ENCODE peak calls at places on chromosomes 16 and 17, in four cellular contexts. A is stomach, V is prostate gland, G is GM12892. F is an unnamed sample.

GRCh38 chr16:66706506-66706880 is 9.9 kb upstream of the CMTM4 start:
- DNase-seq in A (no peak), V (no peak), G (no peak), F (peak; percentile 57)

GRCh38 chr16:4307215-4308037 is 8.4 kb upstream of the GLIS2 start:
- DNase-seq in A (peak; percentile 96), V (peak; percentile 88), G (peak; percentile 97), F (peak; percentile 95)

GRCh38 chr16:31529398-31530312 is 2.0 kb downstream of the AHSP start:
- DNase-seq in A (no peak), V (no peak), G (no peak), F (no peak)

GRCh38 chr16:86215979-86216585 is 294.2 kb upstream of the FOXF1 start:
- DNase-seq in A (no peak), V (no peak), G (no peak), F (no peak)

GRCh38 chr17:35747540-35748017 is 5.5 kb downstream of the GAS2L2 start:
- DNase-seq in A (peak; percentile 85), V (peak; percentile 74), G (peak; percentile 79), F (peak; percentile 77)

GRCh38 chr17:61368832-61369468 is 30.7 kb upstream of the TBX2 start:
- DNase-seq in A (no peak), V (no peak), G (no peak), F (no peak)

GRCh38 chr16:24838554-24839266 is 7.1 kb upstream of the SLC5A11 start:
- DNase-seq in A (no peak), V (no peak), G (no peak), F (peak; percentile 26)

GRCh38 chr16:64121473-64121872 is 1000.4 kb downstream of the CDH11 start:
- DNase-seq in A (no peak), V (no peak), G (no peak), F (no peak)

GRCh38 chr16:73170587-73170986 is 122.7 kb upstream of the ZFHX3 start:
- DNase-seq in A (no peak), V (no peak), G (no peak), F (no peak)

GRCh38 chr17:373616-374225 is 21.1 kb upstream of the RPH3AL start:
- DNase-seq in A (no peak), V (no peak), G (no peak), F (no peak)

GRCh38 chr17:3960764-3961163 is 3.5 kb downstream of the ATP2A3 start:
- DNase-seq in A (no peak), V (no peak), G (no peak), F (peak; percentile 44)

GRCh38 chr16:87363771-87364476 is 19.7 kb downstream of the FBXO31 start:
- DNase-seq in A (peak; percentile 52), V (no peak), G (no peak), F (peak; percentile 33)

GRCh38 chr17:72099919-72100318 is 20.9 kb upstream of the SOX9 start:
- DNase-seq in A (no peak), V (no peak), G (no peak), F (no peak)

GRCh38 chr16:84138824-84139627 is 6.0 kb downstream of the HSDL1 start:
- DNase-seq in A (peak; percentile 37), V (peak; percentile 19), G (no peak), F (no peak)

GRCh38 chr17:78027121-78027520 is 68.6 kb downstream of the TNRC6C start:
- DNase-seq in A (no peak), V (no peak), G (no peak), F (no peak)

GRCh38 chr17:12085076-12085949 is 64.6 kb downstream of the MAP2K4 start:
- DNase-seq in A (no peak), V (no peak), G (no peak), F (no peak)

GRCh38 chr17:76544916-76545365 is 5.1 kb downstream of the PRCD start:
- DNase-seq in A (no peak), V (no peak), G (no peak), F (no peak)
- TF ChIP-seq POLR2A in A (no peak), V (no peak), G (no peak), F (no peak)

DNA sequence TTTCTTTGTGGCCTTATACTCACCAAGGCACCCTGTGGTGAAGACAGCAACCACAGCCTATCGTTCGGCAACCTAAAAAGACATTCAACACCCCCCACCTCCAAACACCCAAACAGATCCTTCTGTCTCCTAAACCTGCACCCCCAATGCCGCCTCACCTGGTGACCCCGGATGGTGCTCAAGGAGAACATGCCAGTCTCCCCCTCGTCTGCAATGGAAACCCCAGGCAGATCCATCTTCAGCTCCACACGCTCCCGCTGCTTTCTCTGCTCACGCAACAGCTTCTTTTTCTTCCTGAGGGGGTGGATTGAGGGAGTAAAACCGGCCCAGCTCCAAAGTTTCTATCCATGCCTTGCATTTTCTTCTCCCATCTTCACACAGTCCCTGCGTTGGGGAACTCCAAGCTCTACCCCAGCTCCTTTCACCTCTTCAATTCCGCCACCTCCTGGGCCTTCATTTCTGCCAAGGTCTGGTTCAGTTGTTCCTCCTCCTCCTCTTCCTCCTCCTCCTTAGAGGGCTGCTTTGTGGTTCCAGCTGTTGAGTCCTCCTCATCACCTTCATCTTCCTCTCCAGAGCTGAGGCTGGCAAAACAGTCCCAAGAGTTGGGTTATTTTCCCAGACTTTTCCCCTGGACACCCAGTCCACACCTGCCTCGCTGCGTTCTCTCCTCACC is 3.4 kb upstream of the PSMC5 start:
- DNase-seq in A (no peak), V (no peak), G (no peak), F (no peak)
- TF ChIP-seq POLR2AphosphoS5 in A (no peak), V (no peak), G (no peak), F (no peak)

DNA sequence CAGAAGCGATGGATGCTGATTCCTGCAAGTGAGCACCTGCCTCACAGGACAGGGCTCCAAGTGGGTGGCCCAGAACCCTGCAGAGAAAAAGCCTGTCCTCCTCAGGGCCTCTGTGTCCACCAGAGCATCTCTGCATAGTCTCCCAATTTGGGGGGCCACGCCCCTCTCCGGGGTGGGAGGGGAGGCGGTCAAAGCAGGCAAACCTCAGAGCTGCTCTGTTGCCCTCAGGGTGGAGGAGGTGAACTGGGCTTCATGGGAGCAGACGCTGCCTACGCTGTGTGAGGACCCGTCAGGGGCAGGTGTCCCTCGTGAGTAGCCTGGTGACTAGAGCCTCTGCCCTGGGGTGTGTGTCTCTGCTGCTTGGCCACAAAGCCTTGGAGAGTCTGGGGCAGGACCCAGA is 19.3 kb downstream of the TRPV2 start:
- DNase-seq in A (no peak), V (no peak), G (no peak), F (no peak)
- TF ChIP-seq POLR2A in A (no peak), V (no peak), G (peak; percentile 56), F (no peak)

GRCh38 chr16:17328971-17329370 is 141.8 kb downstream of the XYLT1 start:
- DNase-seq in A (no peak), V (peak; percentile 70), G (no peak), F (peak; percentile 63)
- TF ChIP-seq POLR2AphosphoS5 in A (no peak), V (peak; percentile 69), G (no peak), F (peak; percentile 35)

DNA sequence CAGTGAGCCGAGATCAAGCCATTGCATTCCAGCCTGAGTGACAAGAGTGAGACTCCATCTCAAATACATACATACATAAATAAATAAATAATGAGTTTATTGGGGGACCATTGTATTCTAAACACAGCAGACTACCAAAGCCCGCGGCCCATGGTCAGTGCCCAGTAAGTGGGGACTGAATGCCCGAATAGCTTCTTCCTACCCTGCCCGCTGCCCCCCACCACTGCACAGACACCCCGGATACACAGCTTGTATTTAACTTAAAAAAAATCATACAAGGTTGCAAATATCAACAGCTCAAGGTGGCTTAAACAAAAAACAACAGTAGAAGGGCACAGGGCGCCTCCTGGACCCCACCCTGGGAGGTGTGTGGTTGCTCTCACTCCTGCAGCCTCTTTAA is 22.6 kb upstream of the TLK2 start:
- DNase-seq in A (no peak), V (no peak), G (no peak), F (no peak)
- TF ChIP-seq POLR2A in A (no peak), V (no peak), G (no peak), F (no peak)

GRCh38 chr17:7573324-7574080 is 5.9 kb upstream of the CD68 start:
- DNase-seq in A (peak; percentile 86), V (peak; percentile 89), G (peak; percentile 91), F (peak; percentile 91)
- TF ChIP-seq POLR2AphosphoS5 in A (peak; percentile 82), V (peak; percentile 96), G (peak; percentile 85), F (peak; percentile 82)

DNA sequence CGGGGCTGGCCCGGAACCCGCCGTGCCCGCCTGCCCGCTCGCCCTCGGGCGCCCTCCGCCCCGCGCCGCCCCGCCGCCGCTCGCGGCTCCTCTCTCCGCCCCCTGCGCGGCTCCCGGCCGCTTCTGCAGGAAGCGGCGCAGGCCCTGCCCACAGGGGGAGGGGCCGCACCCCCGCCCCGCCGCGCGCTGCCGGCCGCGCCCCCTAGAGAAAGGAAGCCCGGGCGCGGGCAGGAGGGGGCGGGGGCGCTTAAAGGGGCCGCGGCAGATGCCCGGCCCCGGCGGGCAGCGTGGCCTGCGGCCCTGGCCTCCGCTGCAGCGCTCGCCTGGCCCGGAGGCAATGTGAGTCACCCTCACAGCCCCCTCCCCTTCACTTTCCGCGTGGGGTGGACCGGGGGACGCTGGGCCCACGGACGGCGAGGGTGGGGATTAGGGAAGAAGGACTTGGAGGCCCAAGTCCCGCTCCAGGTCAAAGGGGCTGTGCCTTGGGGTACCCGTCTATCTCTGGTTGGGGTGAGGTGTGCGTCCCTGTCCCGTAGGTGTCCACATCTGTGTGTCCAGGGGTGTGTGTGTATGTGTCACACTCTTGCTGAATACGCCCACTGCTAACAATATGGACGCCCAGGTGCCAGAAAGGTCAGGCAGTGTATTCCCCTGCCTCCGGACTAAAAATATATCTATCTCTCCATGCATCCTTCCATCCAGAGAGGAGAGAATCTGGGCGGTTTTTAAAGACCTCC is at the start of gene GIT1:
- DNase-seq in A (peak; percentile 90), V (peak; percentile 85), G (peak; percentile 96), F (peak; percentile 90)
- TF ChIP-seq POLR2A in A (no peak), V (peak; percentile 52), G (peak; percentile 49), F (peak; percentile 31)